ENCODE peak calls at places on chromosome 18, in seven cellular contexts. Y is mesendoderm, D is IMR-90, T is neuronal stem cell, B is H9, Z is trophoblast cell, K is H1. O is an unnamed sample.

GRCh38 chr18:9088252-9088651 is 14.2 kb upstream of the NDUFV2 start:
- DNase-seq in T (no peak), K (no peak), Y (no peak), D (no peak), Z (no peak), B (no peak), O (no peak)

GRCh38 chr18:22204996-22205395 is 35.6 kb downstream of the GATA6 start:
- DNase-seq in D (no peak), B (no peak), T (no peak), Z (no peak), K (no peak), Y (no peak), O (no peak)

GRCh38 chr18:55582325-55582724 is 5.7 kb downstream of the TCF4 start:
- DNase-seq in K (no peak), B (peak; percentile 68), Z (no peak), D (no peak), T (peak; percentile 52), Y (peak; percentile 88), O (no peak)

GRCh38 chr18:50982802-50983179 is 15.0 kb downstream of the ELAC1 start:
- DNase-seq in K (no peak), Z (no peak), T (no peak), Y (no peak), B (no peak), D (peak; percentile 10), O (no peak)

GRCh38 chr18:41145526-41145925 is 809.5 kb upstream of the PIK3C3 start:
- DNase-seq in T (no peak), Y (no peak), B (no peak), K (no peak), Z (peak; percentile 12), D (no peak), O (no peak)

GRCh38 chr18:3624818-3625716 is 175.1 kb downstream of the TGIF1 start:
- DNase-seq in T (no peak), D (peak; percentile 98), Y (peak; percentile 89), B (no peak), Z (peak; percentile 87), K (no peak), O (peak; percentile 97)

GRCh38 chr18:8997634-8998033 is 104.9 kb upstream of the NDUFV2 start:
- DNase-seq in Z (no peak), Y (peak; percentile 54), D (no peak), K (no peak), T (no peak), B (no peak), O (no peak)

GRCh38 chr18:54444309-54444914 is 86.7 kb downstream of the C18orf54 start:
- DNase-seq in Z (peak; percentile 80), K (peak; percentile 81), D (peak; percentile 61), Y (peak; percentile 77), T (peak; percentile 71), B (peak; percentile 78), O (peak; percentile 72)

GRCh38 chr18:53739700-53740099 is 484.8 kb downstream of the MBD2 start:
- DNase-seq in Y (no peak), D (no peak), Z (no peak), T (no peak), B (no peak), K (no peak), O (no peak)

GRCh38 chr18:49920731-49921130 is 107.4 kb upstream of the ACAA2 start:
- DNase-seq in D (no peak), B (no peak), K (no peak), Z (peak; percentile 5), Y (no peak), T (peak; percentile 17), O (no peak)

GRCh38 chr18:34031810-34032209 is 192.9 kb downstream of the NOL4 start:
- DNase-seq in T (no peak), Z (no peak), D (no peak), B (peak; percentile 50), K (no peak), Y (peak; percentile 15), O (no peak)

GRCh38 chr18:51453594-51453993 is 256.1 kb upstream of the MEX3C start:
- DNase-seq in D (no peak), Z (no peak), T (no peak), B (no peak), K (no peak), Y (no peak), O (no peak)

GRCh38 chr18:61502472-61502871 is 169.2 kb downstream of the CDH20 start:
- DNase-seq in K (peak; percentile 64), B (peak; percentile 50), Y (peak; percentile 63), D (peak; percentile 61), T (peak; percentile 51), Z (peak; percentile 74), O (peak; percentile 61)

GRCh38 chr18:54608008-54608642 is 17.1 kb downstream of the DYNAP start:
- DNase-seq in Z (no peak), D (peak; percentile 1), Y (no peak), B (no peak), T (no peak), K (no peak), O (peak; percentile 5)

GRCh38 chr18:23114171-23114881 is 21.0 kb upstream of the CABLES1 start:
- DNase-seq in Z (peak; percentile 27), D (peak; percentile 30), Y (no peak), K (no peak), B (no peak), T (no peak), O (peak; percentile 56)

GRCh38 chr18:76462326-76462694 is 32.7 kb downstream of the ZNF516 start:
- DNase-seq in B (no peak), T (no peak), Z (no peak), D (no peak), K (peak; percentile 43), Y (no peak), O (no peak)

GRCh38 chr18:38948436-38948835 is 1382.8 kb upstream of the CELF4 start:
- DNase-seq in Y (no peak), K (no peak), B (no peak), D (no peak), Z (no peak), T (peak; percentile 26), O (no peak)

GRCh38 chr18:63152096-63152495 is 167.5 kb downstream of the BCL2 start:
- DNase-seq in Z (no peak), K (no peak), T (no peak), D (no peak), B (no peak), Y (no peak), O (no peak)

DNA sequence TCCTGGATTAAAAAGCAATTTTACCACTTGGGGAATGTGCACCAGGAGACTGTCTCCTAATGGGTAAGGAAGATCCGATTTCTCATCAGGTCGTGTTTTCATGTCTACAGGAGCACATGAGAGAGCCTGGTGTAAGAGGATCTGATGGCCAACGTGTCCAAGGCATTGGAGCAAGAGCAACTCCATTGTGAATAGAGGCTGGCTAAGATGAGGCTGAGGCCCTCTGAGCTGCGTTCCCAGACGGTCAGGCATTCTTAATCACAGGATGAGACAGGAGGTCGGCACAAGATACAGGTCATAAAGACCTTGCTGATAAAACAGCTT is 25.8 kb downstream of the SLC66A2 start:
- DNase-seq in T (no peak), D (no peak), Y (no peak), Z (no peak), B (no peak), K (no peak), O (no peak)
- H3K27ac ChIP-seq in T (no peak overlapping the region), D (no peak overlapping the region), Y (no peak overlapping the region), Z (no peak overlapping the region), B (no peak overlapping the region), K (no peak overlapping the region), O (no peak overlapping the region)

GRCh38 chr18:78675231-78675630 is 304.4 kb upstream of the SALL3 start:
- DNase-seq in K (no peak), B (no peak), T (no peak), Z (no peak), Y (no peak), D (no peak), O (no peak)

GRCh38 chr18:78671551-78671950 is 308.1 kb upstream of the SALL3 start:
- DNase-seq in B (no peak), D (no peak), Z (no peak), K (no peak), Y (no peak), T (no peak), O (no peak)

GRCh38 chr18:78670778-78671405 is 308.7 kb upstream of the SALL3 start:
- DNase-seq in D (no peak), K (no peak), B (no peak), T (no peak), Z (no peak), Y (peak; percentile 34), O (no peak)

GRCh38 chr18:78673516-78674321 is 305.9 kb upstream of the SALL3 start:
- DNase-seq in K (no peak), B (no peak), Y (no peak), D (no peak), T (no peak), Z (no peak), O (no peak)

DNA sequence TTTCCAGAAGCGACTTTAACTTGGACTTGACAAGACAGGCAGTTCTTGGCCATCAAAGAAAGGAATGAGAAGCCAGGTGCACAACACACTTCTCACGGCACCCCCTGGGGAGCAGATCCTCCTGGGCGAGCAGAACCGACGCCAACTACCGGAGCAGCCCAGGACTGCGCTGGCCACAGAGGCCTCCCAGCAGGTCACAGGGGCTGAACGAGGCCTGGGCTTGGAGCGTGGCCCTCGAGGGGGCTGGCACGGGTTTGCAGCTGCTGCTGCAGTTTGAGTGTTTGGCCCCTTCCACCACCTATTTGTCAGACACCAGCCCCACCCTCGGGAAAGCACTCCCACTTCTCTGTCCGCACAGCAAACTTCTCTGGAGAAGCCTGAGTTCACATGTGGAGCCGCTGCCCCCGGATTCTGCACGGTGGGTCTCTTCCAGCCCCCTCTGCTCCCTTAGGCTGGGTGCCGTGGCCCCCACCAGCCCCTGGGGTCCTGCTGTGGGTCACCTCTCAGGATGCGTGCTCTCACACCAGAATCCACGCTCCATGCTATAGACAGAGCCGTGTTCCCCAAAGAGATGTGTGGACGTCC is 306.7 kb upstream of the SALL3 start:
- DNase-seq in B (no peak), T (no peak), D (no peak), K (no peak), Z (no peak), Y (no peak), O (no peak)
- H3K18ac ChIP-seq in B (no peak overlapping the region), T (no peak overlapping the region), D (no peak overlapping the region), K (no peak overlapping the region), Z (no peak overlapping the region), Y (no peak overlapping the region), O (no peak overlapping the region)

GRCh38 chr18:13217466-13217961 is 1.0 kb upstream of the LDLRAD4 start:
- DNase-seq in Y (peak; percentile 55), D (peak; percentile 3), Z (peak; percentile 39), T (peak; percentile 57), K (peak; percentile 65), B (peak; percentile 49), O (peak; percentile 14)
- H3K4me1 ChIP-seq in Y (no peaks in the 10 kb centered on the region), D (no peaks in the 10 kb centered on the region), Z (peaks cover 9% of the 10 kb centered on the region), T (peaks cover 3% of the 10 kb centered on the region), K (peaks cover 2% of the 10 kb centered on the region), B (no peaks in the 10 kb centered on the region), O (peaks cover 23% of the 10 kb centered on the region)

DNA sequence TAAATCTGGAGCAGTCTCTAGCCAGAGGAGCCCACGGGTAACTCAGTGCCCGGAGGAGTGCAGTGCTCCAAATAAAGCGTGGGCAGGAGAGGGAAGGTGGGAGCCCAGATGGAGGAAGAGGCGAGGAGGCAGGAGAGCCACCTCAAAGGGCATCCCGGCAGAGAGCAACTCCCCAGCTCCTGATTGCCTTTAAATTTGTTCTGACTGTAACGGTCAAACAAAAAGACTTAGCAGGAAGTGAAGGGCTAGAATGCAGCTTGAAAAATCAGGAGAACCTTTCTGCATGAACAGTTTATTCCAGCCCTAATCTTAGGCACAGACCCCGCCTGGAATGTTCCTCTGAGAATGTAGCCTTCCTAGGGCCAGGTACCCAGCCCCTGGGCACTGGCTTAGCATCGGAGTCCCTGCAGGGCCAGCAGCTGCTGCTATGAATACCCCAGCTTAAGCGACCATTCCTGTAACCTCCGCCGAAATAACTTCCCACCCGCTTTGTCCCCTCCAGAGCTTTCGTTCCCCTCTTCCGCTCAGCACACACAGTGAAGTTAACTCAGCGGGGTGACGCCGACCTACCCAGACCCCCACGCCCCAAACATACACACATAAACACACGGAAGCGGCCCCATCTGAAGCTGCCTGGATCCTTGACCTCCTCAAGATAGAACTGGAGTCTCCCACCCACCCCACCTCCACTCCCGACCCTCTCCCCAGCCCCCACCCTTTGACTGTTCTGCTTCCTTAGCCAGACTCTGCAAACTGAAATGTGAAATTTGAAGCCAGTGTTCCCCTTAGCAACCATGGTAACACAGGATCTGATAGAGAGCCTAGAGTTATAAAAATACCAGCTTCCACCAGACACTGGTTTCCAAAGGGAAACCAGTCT is 123.2 kb downstream of the SMAD7 start:
- DNase-seq in D (peak; percentile 73), K (peak; percentile 62), Z (no peak), Y (peak; percentile 87), B (peak; percentile 74), T (peak; percentile 55), O (peak; percentile 89)
- H3K27ac ChIP-seq in D (peak overlapping the region; percentile 34), K (no peak overlapping the region), Z (peak overlapping the region; percentile 93), Y (peak overlapping the region; percentile 68), B (no peak overlapping the region), T (peak overlapping the region; percentile 70), O (peak overlapping the region; percentile 92)

O was measured in mesenchymal stem cell.